ENCODE peak calls at places on chromosomes 6 and 20, in seven cellular contexts. Y is mesenchymal stem cell, C is left lung, D is H9, N is mucosa of descending colon, T is foreskin keratinocyte, L is aorta. H is an unnamed sample.

GRCh38 chr6:79373880-79374279 is 139.4 kb upstream of the HMGN3 start:
- DNase-seq in Y (no peak), C (no peak), D (no peak), N (no peak), T (peak; percentile 80), L (no peak), H (no peak)

GRCh38 chr6:56808871-56809359 is 146.0 kb upstream of the BEND6 start:
- DNase-seq in Y (peak; percentile 63), C (no peak), D (no peak), N (no peak), T (peak; percentile 98), L (no peak), H (no peak)

GRCh38 chr6:151148111-151148510 is 91.7 kb upstream of the AKAP12 start:
- DNase-seq in Y (no peak), C (no peak), D (no peak), N (no peak), T (peak; percentile 56), L (no peak), H (no peak)

GRCh38 chr20:9202440-9203080 is 133.7 kb downstream of the PLCB4 start:
- DNase-seq in Y (no peak), C (no peak), D (no peak), N (no peak), T (no peak), L (no peak), H (no peak)

GRCh38 chr6:157638779-157639178 is 184.3 kb upstream of the SNX9 start:
- DNase-seq in Y (no peak), C (no peak), D (no peak), N (no peak), T (no peak), L (peak; percentile 44), H (no peak)

GRCh38 chr20:62232764-62233645 is 5.3 kb upstream of the OSBPL2 start:
- DNase-seq in Y (no peak), C (no peak), D (no peak), N (no peak), T (no peak), L (no peak), H (no peak)

GRCh38 chr6:40413231-40413755 is 173.9 kb downstream of the LRFN2 start:
- DNase-seq in Y (peak; percentile 85), C (no peak), D (no peak), N (no peak), T (no peak), L (no peak), H (no peak)

GRCh38 chr6:157597461-157598312 is 216.7 kb downstream of the ZDHHC14 start:
- DNase-seq in Y (peak; percentile 39), C (no peak), D (peak; percentile 71), N (no peak), T (no peak), L (peak; percentile 82), H (no peak)

GRCh38 chr6:140661691-140662090 is 1287.2 kb upstream of the CITED2 start:
- DNase-seq in Y (no peak), C (no peak), D (no peak), N (no peak), T (no peak), L (no peak), H (no peak)

GRCh38 chr6:97697450-97697849 is 414.4 kb upstream of the MMS22L start:
- DNase-seq in Y (peak; percentile 8), C (no peak), D (no peak), N (no peak), T (peak; percentile 66), L (no peak), H (no peak)

GRCh38 chr6:12504325-12504966 is 212.1 kb upstream of the PHACTR1 start:
- DNase-seq in Y (no peak), C (no peak), D (no peak), N (no peak), T (peak; percentile 33), L (no peak), H (no peak)

GRCh38 chr6:148827421-148827820 is 80.6 kb downstream of the UST start:
- DNase-seq in Y (no peak), C (no peak), D (no peak), N (no peak), T (no peak), L (no peak), H (no peak)

GRCh38 chr6:148746363-148747144 is at the start of gene UST:
- DNase-seq in Y (peak; percentile 96), C (peak; percentile 91), D (peak; percentile 95), N (peak; percentile 82), T (peak; percentile 86), L (peak; percentile 93), H (peak; percentile 69)

GRCh38 chr20:6269163-6269873 is 146.5 kb upstream of the FERMT1 start:
- DNase-seq in Y (peak; percentile 3), C (no peak), D (peak; percentile 46), N (no peak), T (no peak), L (no peak), H (no peak)

GRCh38 chr20:37921341-37921929 is 18.5 kb downstream of the VSTM2L start:
- DNase-seq in Y (no peak), C (no peak), D (no peak), N (no peak), T (no peak), L (no peak), H (no peak)

GRCh38 chr6:159890802-159891201 is at the start of gene MAS1:
- DNase-seq in Y (no peak), C (no peak), D (no peak), N (no peak), T (no peak), L (no peak), H (no peak)

GRCh38 chr6:163965426-163966348 is 551.2 kb downstream of the QKI start:
- DNase-seq in Y (peak; percentile 56), C (no peak), D (no peak), N (no peak), T (no peak), L (no peak), H (no peak)

GRCh38 chr6:101429845-101430244 is 36.3 kb downstream of the GRIK2 start:
- DNase-seq in Y (no peak), C (no peak), D (no peak), N (no peak), T (no peak), L (no peak), H (no peak)

GRCh38 chr20:33859157-33859695 is 48.1 kb downstream of the CHMP4B start:
- DNase-seq in Y (no peak), C (no peak), D (no peak), N (no peak), T (no peak), L (no peak), H (peak; percentile 11)

GRCh38 chr20:49210101-49210749 is 9.0 kb upstream of the DDX27 start:
- DNase-seq in Y (no peak), C (no peak), D (no peak), N (no peak), T (no peak), L (no peak), H (no peak)

GRCh38 chr6:166927240-166927941 is 29.0 kb downstream of the RNASET2 start:
- DNase-seq in Y (no peak), C (no peak), D (no peak), N (no peak), T (no peak), L (no peak), H (no peak)

GRCh38 chr6:167769408-167770190 is 57.1 kb upstream of the AFDN start:
- DNase-seq in Y (no peak), C (no peak), D (no peak), N (no peak), T (no peak), L (no peak), H (no peak)

GRCh38 chr6:168948002-168948401 is 305.6 kb downstream of the THBS2 start:
- DNase-seq in Y (no peak), C (no peak), D (no peak), N (no peak), T (no peak), L (no peak), H (no peak)

GRCh38 chr6:42104807-42105713 is 37.4 kb downstream of the C6orf132 start:
- DNase-seq in Y (no peak), C (no peak), D (peak; percentile 65), N (no peak), T (no peak), L (no peak), H (no peak)

GRCh38 chr6:166691199-166691598 is 64.1 kb upstream of the RPS6KA2 start:
- DNase-seq in Y (peak; percentile 65), C (peak; percentile 53), D (no peak), N (no peak), T (peak; percentile 90), L (no peak), H (no peak)

GRCh38 chr6:44627091-44627878 is 239.8 kb downstream of the CDC5L start:
- DNase-seq in Y (no peak), C (peak; percentile 62), D (peak; percentile 60), N (peak; percentile 57), T (no peak), L (no peak), H (no peak)

GRCh38 chr6:139165324-139165723 is 30.4 kb downstream of the HECA start:
- DNase-seq in Y (no peak), C (no peak), D (no peak), N (no peak), T (no peak), L (no peak), H (no peak)

GRCh38 chr6:141594874-141595273 is 537.9 kb upstream of the GJE1 start:
- DNase-seq in Y (no peak), C (no peak), D (no peak), N (no peak), T (no peak), L (no peak), H (no peak)

GRCh38 chr6:119346914-119347313 is 2.6 kb downstream of the MAN1A1 start:
- DNase-seq in Y (no peak), C (no peak), D (no peak), N (no peak), T (peak; percentile 7), L (no peak), H (no peak)
- H3K4me1 ChIP-seq in Y (peaks cover 4% of the 10 kb centered on the region), C (peaks cover 74% of the 10 kb centered on the region), D (peaks cover 4% of the 10 kb centered on the region), N (peaks cover 24% of the 10 kb centered on the region), T (peaks cover 18% of the 10 kb centered on the region), L (no peaks in the 10 kb centered on the region), H (peaks cover 6% of the 10 kb centered on the region)

DNA sequence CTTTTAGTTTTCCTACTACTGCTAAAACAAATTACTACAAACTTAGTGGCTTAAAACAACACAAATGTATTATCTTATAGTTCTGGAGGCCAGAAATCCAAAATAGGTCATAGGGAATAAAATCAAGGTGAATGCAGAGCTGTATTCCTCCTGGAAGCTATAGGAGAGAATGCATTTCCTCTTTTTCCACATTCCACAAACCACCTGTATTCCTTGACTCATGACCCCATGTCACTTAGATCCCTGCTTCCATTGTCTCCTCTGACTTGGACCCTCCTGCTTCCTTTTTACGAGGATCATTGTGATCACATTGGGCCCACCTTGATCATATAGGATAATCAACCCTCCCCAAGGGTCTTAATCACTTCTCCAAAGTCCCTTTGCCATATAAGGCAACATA is 200.8 kb downstream of the KCNQ5 start:
- DNase-seq in Y (no peak), C (no peak), D (no peak), N (no peak), T (no peak), L (no peak), H (no peak)
- H3K4me1 ChIP-seq in Y (no peaks in the 10 kb centered on the region), C (no peaks in the 10 kb centered on the region), D (peaks cover 3% of the 10 kb centered on the region), N (no peaks in the 10 kb centered on the region), T (peaks cover 33% of the 10 kb centered on the region), L (no peaks in the 10 kb centered on the region), H (no peaks in the 10 kb centered on the region)

GRCh38 chr6:7129784-7130569 is 22.2 kb downstream of the RREB1 start:
- DNase-seq in Y (peak; percentile 75), C (peak; percentile 72), D (no peak), N (no peak), T (peak; percentile 80), L (peak; percentile 75), H (no peak)
- H3K4me1 ChIP-seq in Y (peaks cover 2% of the 10 kb centered on the region), C (peaks cover 83% of the 10 kb centered on the region), D (no peaks in the 10 kb centered on the region), N (peaks cover 45% of the 10 kb centered on the region), T (peaks cover 21% of the 10 kb centered on the region), L (peaks cover 5% of the 10 kb centered on the region), H (peaks cover 4% of the 10 kb centered on the region)

GRCh38 chr6:35184580-35185301 is 29.0 kb upstream of the SCUBE3 start:
- DNase-seq in Y (no peak), C (no peak), D (no peak), N (no peak), T (no peak), L (no peak), H (no peak)
- H3K4me1 ChIP-seq in Y (peaks cover 19% of the 10 kb centered on the region), C (peaks cover 17% of the 10 kb centered on the region), D (no peaks in the 10 kb centered on the region), N (peaks cover 4% of the 10 kb centered on the region), T (peaks cover 10% of the 10 kb centered on the region), L (peaks cover 2% of the 10 kb centered on the region), H (no peaks in the 10 kb centered on the region)